ENCODE peak calls at places on chromosomes 2 and 18, in four cellular contexts. M is cardiac muscle cell, V is fibroblast of lung, D is Karpas-422. R is an unnamed sample. For H3K9me3, the result is how much of the 10 kb centered on the place peaks cover.

GRCh38 chr2:173305303-173305702 is 49.4 kb upstream of the CDCA7 start:
- DNase-seq in M (no peak), V (no peak), D (no peak), R (no peak)

GRCh38 chr2:205188516-205189138 is 493.7 kb upstream of the NRP2 start:
- DNase-seq in M (no peak), V (peak), D (no peak), R (no peak)

GRCh38 chr2:224650815-224651439 is 65.2 kb downstream of the CCDC195 start:
- DNase-seq in M (peak), V (peak), D (peak), R (peak)

GRCh38 chr2:218858671-218859555 is 692 bp upstream of the WNT6 start:
- DNase-seq in M (no peak), V (no peak), D (no peak), R (no peak)

GRCh38 chr2:158006961-158007664 is 94.6 kb upstream of the UPP2 start:
- DNase-seq in M (peak), V (no peak), D (peak), R (no peak)

GRCh38 chr2:216842634-216843033 is 17.2 kb downstream of the TNP1 start:
- DNase-seq in M (no peak), V (peak), D (no peak), R (no peak)

GRCh38 chr2:230411484-230412368 is 4.3 kb upstream of the SP100 start:
- DNase-seq in M (peak), V (peak), D (peak), R (peak)

GRCh38 chr18:80147037-80147417 is 38.0 kb downstream of the ADNP2 start:
- DNase-seq in M (no peak), V (peak), D (no peak), R (no peak)

GRCh38 chr2:220081171-220081570 is 453.7 kb downstream of the SLC4A3 start:
- DNase-seq in M (no peak), V (no peak), D (no peak), R (no peak)

GRCh38 chr2:181128199-181128598 is 147.8 kb downstream of the UBE2E3 start:
- DNase-seq in M (no peak), V (no peak), D (no peak), R (no peak)
- H3K9me3 ChIP-seq in M (under half), V (under half), D (under half), R (under half)

GRCh38 chr2:83561592-83561991 is 897.5 kb downstream of the SUCLG1 start:
- DNase-seq in M (no peak), V (no peak), D (no peak), R (no peak)
- H3K9me3 ChIP-seq in M (under half), V (under half), D (half or more), R (under half)

GRCh38 chr2:239806276-239806675 is 218.9 kb downstream of the NDUFA10 start:
- DNase-seq in M (no peak), V (no peak), D (no peak), R (no peak)

GRCh38 chr2:239805414-239805813 is 219.7 kb downstream of the NDUFA10 start:
- DNase-seq in M (no peak), V (no peak), D (no peak), R (no peak)

GRCh38 chr2:239804161-239805042 is 220.7 kb downstream of the NDUFA10 start:
- DNase-seq in M (no peak), V (no peak), D (no peak), R (no peak)

GRCh38 chr2:239803764-239804111 is 221.4 kb downstream of the NDUFA10 start:
- DNase-seq in M (no peak), V (no peak), D (no peak), R (no peak)

DNA sequence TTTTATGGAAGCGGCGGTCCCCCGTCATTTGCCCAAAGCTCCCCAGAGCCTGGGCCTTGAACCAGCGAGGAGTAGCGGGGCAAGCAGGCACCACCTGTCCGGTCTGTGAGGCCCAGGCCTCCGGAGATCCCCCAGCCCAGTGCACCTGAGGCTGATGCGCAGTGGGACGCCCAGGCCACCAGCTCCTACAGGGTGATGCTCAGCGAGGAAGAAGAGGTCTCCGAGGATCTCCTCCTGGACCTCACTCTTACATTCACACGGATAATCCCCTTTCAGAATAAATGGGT is 220.2 kb downstream of the NDUFA10 start:
- DNase-seq in M (no peak), V (no peak), D (no peak), R (no peak)
- H3K9me3 ChIP-seq in M (under half), V (under half), D (under half), R (under half)

GRCh38 chr2:166892397-166892796 is 4.1 kb downstream of the XIRP2 start:
- DNase-seq in M (no peak), V (no peak), D (no peak), R (no peak)
- H3K9me3 ChIP-seq in M (under half), V (under half), D (under half), R (under half)